ENCODE peak calls at places on chromosome 22, in nine cellular contexts. H is natural killer cell; N is psoas muscle; Z is naive thymus-derived CD8-positive, alpha-beta T cell; A is gastrocnemius medialis; W is T-helper 17 cell; X is Panc1; R is CD8-positive, alpha-beta T cell; E is activated B cell treated with CpG ODN at 0.5 μM for 24 hours. F is an unnamed sample.

GRCh38 chr22:41334951-41335635 is 33.8 kb downstream of the ZC3H7B start:
- ATAC-seq in H (no peak), N (peak), Z (no peak), A (no peak), W (no peak), X (no peak), R (no peak), E (no peak), F (no peak)

GRCh38 chr22:34105461-34106062 is 185.3 kb upstream of the LARGE1 start:
- ATAC-seq in H (no peak), N (peak), Z (no peak), A (peak), W (no peak), X (no peak), R (no peak), E (peak), F (no peak)

GRCh38 chr22:24390576-24390975 is 36.8 kb upstream of the ADORA2A start:
- ATAC-seq in H (no peak), N (peak), Z (no peak), A (peak), W (no peak), X (no peak), R (no peak), E (no peak), F (no peak)

GRCh38 chr22:46507451-46508390 is 29.7 kb downstream of the CELSR1 start:
- ATAC-seq in H (no peak), N (no peak), Z (no peak), A (no peak), W (no peak), X (peak), R (no peak), E (no peak), F (peak)

GRCh38 chr22:48834404-48834803 is 993.3 kb downstream of the BRD1 start:
- ATAC-seq in H (no peak), N (no peak), Z (no peak), A (no peak), W (no peak), X (no peak), R (no peak), E (no peak), F (no peak)

GRCh38 chr22:50396751-50397370 is 53.7 kb downstream of the PPP6R2 start:
- ATAC-seq in H (peak), N (no peak), Z (no peak), A (no peak), W (no peak), X (peak), R (no peak), E (no peak), F (no peak)

GRCh38 chr22:30279389-30279788 is 9.9 kb downstream of the CASTOR1 start:
- ATAC-seq in H (peak), N (peak), Z (no peak), A (peak), W (no peak), X (no peak), R (no peak), E (no peak), F (peak)

GRCh38 chr22:25409240-25409639 is 155.2 kb upstream of the GRK3 start:
- ATAC-seq in H (no peak), N (peak), Z (no peak), A (peak), W (no peak), X (no peak), R (no peak), E (no peak), F (no peak)

GRCh38 chr22:40067639-40068038 is 72.9 kb downstream of the FAM83F start:
- ATAC-seq in H (no peak), N (no peak), Z (no peak), A (no peak), W (no peak), X (no peak), R (no peak), E (no peak), F (no peak)

GRCh38 chr22:35839811-35840739 is 122.4 kb downstream of the APOL5 start:
- ATAC-seq in H (no peak), N (peak), Z (no peak), A (peak), W (no peak), X (peak), R (no peak), E (no peak), F (no peak)

GRCh38 chr22:49188091-49188490 is 639.6 kb downstream of the BRD1 start:
- ATAC-seq in H (no peak), N (no peak), Z (no peak), A (no peak), W (no peak), X (no peak), R (no peak), E (no peak), F (no peak)

GRCh38 chr22:49267996-49268395 is 559.7 kb downstream of the BRD1 start:
- ATAC-seq in H (no peak), N (no peak), Z (no peak), A (no peak), W (no peak), X (no peak), R (no peak), E (no peak), F (no peak)

GRCh38 chr22:22125579-22126468 is 118.8 kb upstream of the VPREB1 start:
- ATAC-seq in H (no peak), N (no peak), Z (no peak), A (no peak), W (no peak), X (no peak), R (no peak), E (no peak), F (no peak)

GRCh38 chr22:27456696-27457503 is 344.7 kb downstream of the MN1 start:
- ATAC-seq in H (no peak), N (no peak), Z (no peak), A (no peak), W (no peak), X (peak), R (no peak), E (no peak), F (no peak)